ENCODE peak calls at places on chromosomes 6 and 20, in six cellular contexts. One of them, this sample, is unnamed.

GRCh38 chr6:8982659-8983058 is 547.3 kb upstream of the SLC35B3 start:
- DNase-seq in HepG2: no peak
- DNase-seq in K562: no peak
- DNase-seq in SK-N-SH: no peak
- DNase-seq in H1: no peak
- DNase-seq in GM12878: no peak
- DNase-seq in this sample: no peak

GRCh38 chr6:67698534-67698933 is 936.5 kb upstream of the ADGRB3 start:
- DNase-seq in GM12878: no peak
- DNase-seq in HepG2: no peak
- DNase-seq in SK-N-SH: no peak
- DNase-seq in K562: no peak
- DNase-seq in H1: no peak
- DNase-seq in this sample: no peak

GRCh38 chr6:123965894-123966293 is 162.2 kb downstream of the NKAIN2 start:
- DNase-seq in H1: no peak
- DNase-seq in K562: no peak
- DNase-seq in HepG2: peak; percentile 35
- DNase-seq in GM12878: no peak
- DNase-seq in SK-N-SH: peak; percentile 1
- DNase-seq in this sample: no peak

GRCh38 chr6:26126394-26127221 is 39.4 kb downstream of the HFE start:
- DNase-seq in SK-N-SH: no peak
- DNase-seq in HepG2: no peak
- DNase-seq in K562: no peak
- DNase-seq in GM12878: no peak
- DNase-seq in H1: no peak
- DNase-seq in this sample: no peak

GRCh38 chr6:7841781-7842468 is 68.7 kb downstream of the TXNDC5 start:
- DNase-seq in K562: no peak
- DNase-seq in HepG2: no peak
- DNase-seq in H1: no peak
- DNase-seq in GM12878: no peak
- DNase-seq in SK-N-SH: no peak
- DNase-seq in this sample: no peak

GRCh38 chr6:35737413-35738211 is 780 bp downstream of the ARMC12 start:
- DNase-seq in HepG2: peak; percentile 87
- DNase-seq in K562: peak; percentile 72
- DNase-seq in SK-N-SH: peak; percentile 79
- DNase-seq in GM12878: no peak
- DNase-seq in H1: no peak
- DNase-seq in this sample: peak; percentile 51

GRCh38 chr6:75306074-75306473 is 21.5 kb upstream of the TMEM30A start:
- DNase-seq in H1: no peak
- DNase-seq in K562: no peak
- DNase-seq in GM12878: no peak
- DNase-seq in SK-N-SH: no peak
- DNase-seq in HepG2: no peak
- DNase-seq in this sample: no peak

GRCh38 chr6:12523726-12524125 is 192.8 kb upstream of the PHACTR1 start:
- DNase-seq in HepG2: no peak
- DNase-seq in GM12878: no peak
- DNase-seq in SK-N-SH: no peak
- DNase-seq in H1: no peak
- DNase-seq in K562: no peak
- DNase-seq in this sample: no peak

GRCh38 chr20:63652192-63652980 is 838 bp downstream of the STMN3 start:
- DNase-seq in GM12878: no peak
- DNase-seq in H1: peak; percentile 82
- DNase-seq in K562: peak; percentile 59
- DNase-seq in SK-N-SH: peak; percentile 90
- DNase-seq in HepG2: peak; percentile 41
- DNase-seq in this sample: no peak

GRCh38 chr6:140850438-140850837 is 1282.3 kb upstream of the GJE1 start:
- DNase-seq in H1: no peak
- DNase-seq in K562: no peak
- DNase-seq in GM12878: no peak
- DNase-seq in HepG2: no peak
- DNase-seq in SK-N-SH: no peak
- DNase-seq in this sample: no peak

GRCh38 chr20:2336471-2336870 is 40.7 kb downstream of the TGM3 start:
- DNase-seq in K562: no peak
- DNase-seq in HepG2: no peak
- DNase-seq in SK-N-SH: no peak
- DNase-seq in GM12878: no peak
- DNase-seq in H1: peak; percentile 16
- DNase-seq in this sample: no peak

GRCh38 chr6:142045380-142046270 is 87.1 kb upstream of the GJE1 start:
- DNase-seq in SK-N-SH: no peak
- DNase-seq in K562: no peak
- DNase-seq in HepG2: no peak
- DNase-seq in GM12878: no peak
- DNase-seq in H1: no peak
- DNase-seq in this sample: no peak
- TF ChIP-seq TAF1 in SK-N-SH: no peak
- TF ChIP-seq TAF1 in K562: no peak
- TF ChIP-seq TAF1 in HepG2: no peak
- TF ChIP-seq TAF1 in GM12878: no peak
- TF ChIP-seq TAF1 in H1: no peak
- TF ChIP-seq TAF1 in this sample: no peak

GRCh38 chr6:81752084-81752968 is at the start of gene TENT5A:
- DNase-seq in H1: peak; percentile 90
- DNase-seq in SK-N-SH: peak; percentile 91
- DNase-seq in GM12878: no peak
- DNase-seq in K562: peak; percentile 81
- DNase-seq in HepG2: peak; percentile 83
- DNase-seq in this sample: peak; percentile 60
- TF ChIP-seq POLR2AphosphoS5 in H1: peak; percentile 35
- TF ChIP-seq POLR2AphosphoS5 in SK-N-SH: peak; percentile 72
- TF ChIP-seq POLR2AphosphoS5 in GM12878: no peak
- TF ChIP-seq POLR2AphosphoS5 in K562: peak; percentile 56
- TF ChIP-seq POLR2AphosphoS5 in HepG2: peak; percentile 83
- TF ChIP-seq POLR2AphosphoS5 in this sample: no peak

GRCh38 chr20:19935842-19936241 is 81.3 kb upstream of the NAA20 start:
- DNase-seq in SK-N-SH: no peak
- DNase-seq in H1: no peak
- DNase-seq in HepG2: no peak
- DNase-seq in GM12878: no peak
- DNase-seq in K562: no peak
- DNase-seq in this sample: no peak

GRCh38 chr20:19934792-19935491 is 82.2 kb upstream of the NAA20 start:
- DNase-seq in HepG2: no peak
- DNase-seq in K562: no peak
- DNase-seq in H1: no peak
- DNase-seq in SK-N-SH: no peak
- DNase-seq in GM12878: no peak
- DNase-seq in this sample: no peak

GRCh38 chr20:19937651-19938420 is 79.3 kb upstream of the NAA20 start:
- DNase-seq in HepG2: no peak
- DNase-seq in GM12878: peak; percentile 23
- DNase-seq in H1: no peak
- DNase-seq in SK-N-SH: no peak
- DNase-seq in K562: no peak
- DNase-seq in this sample: no peak

GRCh38 chr20:19938421-19938787 is 78.8 kb upstream of the NAA20 start:
- DNase-seq in GM12878: no peak
- DNase-seq in H1: no peak
- DNase-seq in SK-N-SH: no peak
- DNase-seq in HepG2: no peak
- DNase-seq in K562: no peak
- DNase-seq in this sample: no peak

GRCh38 chr20:19936801-19937583 is 80.2 kb upstream of the NAA20 start:
- DNase-seq in HepG2: no peak
- DNase-seq in GM12878: no peak
- DNase-seq in K562: no peak
- DNase-seq in SK-N-SH: no peak
- DNase-seq in H1: no peak
- DNase-seq in this sample: no peak
- TF ChIP-seq TAF1 in HepG2: no peak
- TF ChIP-seq TAF1 in GM12878: no peak
- TF ChIP-seq TAF1 in K562: no peak
- TF ChIP-seq TAF1 in SK-N-SH: no peak
- TF ChIP-seq TAF1 in H1: no peak
- TF ChIP-seq TAF1 in this sample: no peak

GRCh38 chr20:32780749-32781402 is 18.7 kb downstream of the DNMT3B start:
- DNase-seq in SK-N-SH: no peak
- DNase-seq in GM12878: no peak
- DNase-seq in K562: no peak
- DNase-seq in H1: no peak
- DNase-seq in HepG2: no peak
- DNase-seq in this sample: no peak
- TF ChIP-seq POLR2AphosphoS5 in SK-N-SH: no peak
- TF ChIP-seq POLR2AphosphoS5 in GM12878: no peak
- TF ChIP-seq POLR2AphosphoS5 in K562: no peak
- TF ChIP-seq POLR2AphosphoS5 in H1: no peak
- TF ChIP-seq POLR2AphosphoS5 in HepG2: no peak
- TF ChIP-seq POLR2AphosphoS5 in this sample: no peak

GRCh38 chr20:17762873-17763557 is 63.2 kb downstream of the BANF2 start:
- DNase-seq in GM12878: no peak
- DNase-seq in H1: no peak
- DNase-seq in K562: no peak
- DNase-seq in SK-N-SH: no peak
- DNase-seq in HepG2: no peak
- DNase-seq in this sample: no peak

GRCh38 chr20:17762243-17762872 is 62.6 kb downstream of the BANF2 start:
- DNase-seq in K562: no peak
- DNase-seq in SK-N-SH: no peak
- DNase-seq in GM12878: no peak
- DNase-seq in H1: no peak
- DNase-seq in HepG2: no peak
- DNase-seq in this sample: no peak

GRCh38 chr20:17758512-17758911 is 58.7 kb downstream of the BANF2 start:
- DNase-seq in SK-N-SH: no peak
- DNase-seq in H1: no peak
- DNase-seq in GM12878: no peak
- DNase-seq in HepG2: no peak
- DNase-seq in K562: no peak
- DNase-seq in this sample: no peak

GRCh38 chr20:17759449-17759848 is 59.7 kb downstream of the BANF2 start:
- DNase-seq in K562: no peak
- DNase-seq in HepG2: no peak
- DNase-seq in SK-N-SH: no peak
- DNase-seq in H1: no peak
- DNase-seq in GM12878: no peak
- DNase-seq in this sample: no peak

GRCh38 chr20:17761612-17762011 is 61.8 kb downstream of the BANF2 start:
- DNase-seq in K562: no peak
- DNase-seq in SK-N-SH: peak; percentile 36
- DNase-seq in H1: no peak
- DNase-seq in GM12878: no peak
- DNase-seq in HepG2: no peak
- DNase-seq in this sample: no peak
- TF ChIP-seq TAF1 in K562: no peak
- TF ChIP-seq TAF1 in SK-N-SH: no peak
- TF ChIP-seq TAF1 in H1: no peak
- TF ChIP-seq TAF1 in GM12878: no peak
- TF ChIP-seq TAF1 in HepG2: no peak
- TF ChIP-seq TAF1 in this sample: no peak

DNA sequence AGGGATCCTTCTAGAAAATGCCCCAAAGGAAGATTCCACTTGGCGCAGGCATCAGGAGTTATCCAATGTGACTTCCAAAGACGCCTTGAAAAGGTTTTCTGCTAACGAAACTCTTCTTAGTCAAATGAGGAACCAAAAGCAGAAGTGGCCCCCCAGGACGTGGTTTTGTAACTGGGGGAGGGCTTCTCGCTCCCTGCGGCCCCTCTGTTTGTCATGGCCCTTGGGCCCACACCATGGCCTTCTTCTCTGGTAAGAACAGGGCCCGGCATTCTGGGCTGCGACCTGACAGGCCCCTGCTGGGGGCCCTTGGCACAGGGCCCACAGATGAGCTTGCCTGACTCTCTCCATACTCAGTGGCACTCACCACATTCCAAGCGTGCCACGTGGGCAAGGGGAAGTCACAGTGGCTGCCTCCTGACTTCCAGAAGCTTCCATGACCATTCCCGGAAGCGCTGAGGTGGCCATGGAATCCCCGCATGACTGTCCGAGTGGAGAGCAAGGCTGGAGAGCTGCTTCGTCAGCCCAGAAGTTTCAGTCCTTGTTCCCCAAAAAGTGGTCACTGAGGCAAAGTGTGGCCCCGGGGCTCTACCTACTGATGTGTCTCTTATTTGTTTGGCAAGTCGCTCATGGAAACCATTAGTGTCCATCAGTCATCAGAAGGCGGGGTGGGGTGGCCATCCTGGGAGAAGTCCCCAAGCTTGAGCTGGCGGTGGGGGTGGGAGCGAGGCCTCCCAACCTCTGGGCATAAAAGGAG is 881 bp upstream of the CTSZ start:
- DNase-seq in GM12878: peak; percentile 60
- DNase-seq in SK-N-SH: no peak
- DNase-seq in K562: no peak
- DNase-seq in H1: no peak
- DNase-seq in HepG2: no peak
- DNase-seq in this sample: peak; percentile 80
- TF ChIP-seq POLR2AphosphoS5 in GM12878: peak; percentile 56
- TF ChIP-seq POLR2AphosphoS5 in SK-N-SH: no peak
- TF ChIP-seq POLR2AphosphoS5 in K562: no peak
- TF ChIP-seq POLR2AphosphoS5 in H1: no peak
- TF ChIP-seq POLR2AphosphoS5 in HepG2: no peak
- TF ChIP-seq POLR2AphosphoS5 in this sample: peak; percentile 32

GRCh38 chr6:36976005-36976261 is 10.1 kb downstream of the MTCH1 start:
- DNase-seq in H1: no peak
- DNase-seq in SK-N-SH: no peak
- DNase-seq in K562: no peak
- DNase-seq in GM12878: no peak
- DNase-seq in HepG2: no peak
- DNase-seq in this sample: no peak

GRCh38 chr6:36976931-36977330 is 9.1 kb downstream of the MTCH1 start:
- DNase-seq in SK-N-SH: no peak
- DNase-seq in HepG2: no peak
- DNase-seq in H1: no peak
- DNase-seq in K562: no peak
- DNase-seq in GM12878: no peak
- DNase-seq in this sample: no peak

GRCh38 chr6:36975231-36976004 is 10.6 kb downstream of the MTCH1 start:
- DNase-seq in H1: no peak
- DNase-seq in HepG2: no peak
- DNase-seq in K562: peak; percentile 27
- DNase-seq in SK-N-SH: no peak
- DNase-seq in GM12878: no peak
- DNase-seq in this sample: no peak

GRCh38 chr6:36977470-36977941 is 8.5 kb downstream of the MTCH1 start:
- DNase-seq in K562: peak; percentile 83
- DNase-seq in HepG2: no peak
- DNase-seq in GM12878: no peak
- DNase-seq in H1: no peak
- DNase-seq in SK-N-SH: no peak
- DNase-seq in this sample: no peak

DNA sequence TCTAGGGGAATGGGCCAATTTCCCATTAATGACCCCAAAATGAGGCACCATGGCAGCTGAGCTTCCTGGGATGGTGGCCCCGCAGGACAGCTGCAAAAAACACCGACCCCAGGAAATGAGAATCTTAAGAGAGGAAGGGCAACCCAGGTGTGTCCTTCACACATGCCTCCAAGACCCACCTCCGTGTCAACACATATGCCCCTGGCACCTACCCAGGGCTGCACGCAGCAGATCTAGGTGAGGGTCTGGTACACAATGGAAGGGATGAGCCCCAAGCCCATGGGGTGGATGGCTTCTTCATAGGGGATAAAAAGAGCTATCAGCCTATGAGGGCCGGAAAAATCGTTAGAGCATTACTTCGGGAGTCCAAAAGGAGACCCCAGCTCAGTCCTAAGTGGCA is 9.5 kb downstream of the MTCH1 start:
- DNase-seq in K562: no peak
- DNase-seq in SK-N-SH: no peak
- DNase-seq in HepG2: no peak
- DNase-seq in H1: no peak
- DNase-seq in GM12878: no peak
- DNase-seq in this sample: no peak
- TF ChIP-seq TAF1 in K562: no peak
- TF ChIP-seq TAF1 in SK-N-SH: no peak
- TF ChIP-seq TAF1 in HepG2: no peak
- TF ChIP-seq TAF1 in H1: no peak
- TF ChIP-seq TAF1 in GM12878: no peak
- TF ChIP-seq TAF1 in this sample: no peak